ENCODE peak calls at places on chromosomes 13 and 19, in ten cellular contexts. Z, X, F, M, H, W, B, V, Y and U are unnamed samples.
A peak's percentile ranks its signal among the peaks of the same experiment; 100 is the strongest.

GRCh38 chr19:37977992-37978391 is 71.0 kb downstream of the SIPA1L3 start:
- DNase-seq in Z (no peak), X (peak; percentile 57), F (no peak), M (peak; percentile 93), H (no peak), W (peak; percentile 92), B (no peak), V (no peak), Y (no peak), U (peak; percentile 15)

GRCh38 chr19:16168465-16169081 is 4.8 kb downstream of the CIB3 start:
- DNase-seq in Z (no peak), X (peak; percentile 53), F (no peak), M (no peak), H (no peak), W (no peak), B (no peak), V (no peak), Y (no peak), U (no peak)

GRCh38 chr19:51341976-51342580 is at the start of gene VSIG10L:
- DNase-seq in Z (no peak), X (no peak), F (no peak), M (no peak), H (peak; percentile 43), W (no peak), B (no peak), V (no peak), Y (no peak), U (no peak)

GRCh38 chr13:113404723-113405471 is 41.0 kb upstream of the GRTP1 start:
- DNase-seq in Z (no peak), X (no peak), F (no peak), M (no peak), H (no peak), W (no peak), B (no peak), V (no peak), Y (no peak), U (no peak)

GRCh38 chr13:89401209-89401810 is 1730.1 kb downstream of the SLITRK5 start:
- DNase-seq in Z (no peak), X (peak; percentile 86), F (no peak), M (peak; percentile 82), H (no peak), W (peak; percentile 58), B (no peak), V (no peak), Y (no peak), U (no peak)

GRCh38 chr19:16649734-16650133 is 10.2 kb downstream of the SMIM7 start:
- DNase-seq in Z (no peak), X (peak; percentile 17), F (no peak), M (peak; percentile 40), H (no peak), W (no peak), B (no peak), V (no peak), Y (no peak), U (no peak)

GRCh38 chr13:28558126-28558525 is 63.2 kb upstream of the FLT1 start:
- DNase-seq in Z (no peak), X (peak; percentile 90), F (no peak), M (peak; percentile 74), H (no peak), W (peak; percentile 58), B (no peak), V (no peak), Y (no peak), U (no peak)

GRCh38 chr13:110913322-110913721 is 1.5 kb downstream of the ANKRD10 start:
- DNase-seq in Z (no peak), X (no peak), F (no peak), M (peak; percentile 45), H (no peak), W (peak; percentile 53), B (peak; percentile 33), V (no peak), Y (no peak), U (no peak)

GRCh38 chr13:113588394-113589111 is 4.0 kb downstream of the TFDP1 start:
- DNase-seq in Z (no peak), X (no peak), F (no peak), M (no peak), H (no peak), W (no peak), B (peak; percentile 4), V (no peak), Y (no peak), U (peak; percentile 3)

GRCh38 chr13:109273326-109273751 is 513.0 kb downstream of the IRS2 start:
- DNase-seq in Z (no peak), X (peak; percentile 34), F (no peak), M (peak; percentile 83), H (no peak), W (peak; percentile 45), B (no peak), V (no peak), Y (no peak), U (no peak)

GRCh38 chr19:13906525-13906904 is 514 bp downstream of the CC2D1A start:
- DNase-seq in Z (no peak), X (no peak), F (no peak), M (peak; percentile 12), H (peak; percentile 36), W (no peak), B (peak; percentile 63), V (no peak), Y (no peak), U (peak; percentile 72)

GRCh38 chr13:81686877-81687276 is 1346.0 kb upstream of the SPRY2 start:
- DNase-seq in Z (no peak), X (no peak), F (peak; percentile 4), M (peak; percentile 45), H (no peak), W (peak; percentile 16), B (no peak), V (no peak), Y (no peak), U (no peak)

GRCh38 chr19:28556371-28556770 is 656.6 kb downstream of the UQCRFS1 start:
- DNase-seq in Z (no peak), X (no peak), F (no peak), M (no peak), H (no peak), W (no peak), B (no peak), V (no peak), Y (no peak), U (no peak)